ENCODE peak calls at places on chromosomes 6 and 20, in nine cellular contexts. One of them, this sample, is unnamed.

GRCh38 chr20:37346526-37347346 is 796 bp downstream of the SRC start:
- DNase-seq in T-cell: no peak
- DNase-seq in BJ: no peak
- DNase-seq in HT1080: no peak
- DNase-seq in hepatocyte: no peak
- DNase-seq in fibroblast of mammary gland: no peak
- DNase-seq in neural crest cell: no peak
- DNase-seq in C1 segment of cervical spinal cord: no peak
- DNase-seq in fibroblast of lung: no peak
- DNase-seq in this sample: no peak

GRCh38 chr20:48847498-48848205 is 19.9 kb upstream of the PREX1 start:
- DNase-seq in T-cell: no peak
- DNase-seq in BJ: no peak
- DNase-seq in HT1080: no peak
- DNase-seq in hepatocyte: no peak
- DNase-seq in fibroblast of mammary gland: peak
- DNase-seq in neural crest cell: no peak
- DNase-seq in C1 segment of cervical spinal cord: no peak
- DNase-seq in fibroblast of lung: no peak
- DNase-seq in this sample: no peak

GRCh38 chr6:88705601-88706000 is 257.8 kb downstream of the RNGTT start:
- DNase-seq in T-cell: no peak
- DNase-seq in BJ: no peak
- DNase-seq in HT1080: no peak
- DNase-seq in hepatocyte: no peak
- DNase-seq in fibroblast of mammary gland: no peak
- DNase-seq in neural crest cell: no peak
- DNase-seq in C1 segment of cervical spinal cord: no peak
- DNase-seq in fibroblast of lung: no peak
- DNase-seq in this sample: no peak

GRCh38 chr20:39581034-39581433 is 618.9 kb downstream of the DHX35 start:
- DNase-seq in T-cell: no peak
- DNase-seq in BJ: no peak
- DNase-seq in HT1080: no peak
- DNase-seq in hepatocyte: no peak
- DNase-seq in fibroblast of mammary gland: no peak
- DNase-seq in neural crest cell: no peak
- DNase-seq in C1 segment of cervical spinal cord: no peak
- DNase-seq in fibroblast of lung: no peak
- DNase-seq in this sample: no peak

GRCh38 chr6:14673201-14673600 is 555.6 kb downstream of the CD83 start:
- DNase-seq in T-cell: no peak
- DNase-seq in BJ: no peak
- DNase-seq in HT1080: peak
- DNase-seq in hepatocyte: no peak
- DNase-seq in fibroblast of mammary gland: peak
- DNase-seq in neural crest cell: no peak
- DNase-seq in C1 segment of cervical spinal cord: no peak
- DNase-seq in fibroblast of lung: no peak
- DNase-seq in this sample: no peak

GRCh38 chr6:169190970-169191369 is 62.7 kb downstream of the THBS2 start:
- DNase-seq in T-cell: no peak
- DNase-seq in BJ: no peak
- DNase-seq in HT1080: no peak
- DNase-seq in hepatocyte: no peak
- DNase-seq in fibroblast of mammary gland: no peak
- DNase-seq in neural crest cell: no peak
- DNase-seq in C1 segment of cervical spinal cord: no peak
- DNase-seq in fibroblast of lung: no peak
- DNase-seq in this sample: no peak

GRCh38 chr20:56411759-56412472 is at the start of gene CASS4:
- DNase-seq in T-cell: peak
- DNase-seq in BJ: no peak
- DNase-seq in HT1080: no peak
- DNase-seq in hepatocyte: peak
- DNase-seq in fibroblast of mammary gland: peak
- DNase-seq in neural crest cell: no peak
- DNase-seq in C1 segment of cervical spinal cord: no peak
- DNase-seq in fibroblast of lung: peak
- DNase-seq in this sample: no peak

GRCh38 chr20:22977047-22977785 is 57.9 kb upstream of the SSTR4 start:
- DNase-seq in T-cell: no peak
- DNase-seq in BJ: no peak
- DNase-seq in HT1080: no peak
- DNase-seq in hepatocyte: no peak
- DNase-seq in fibroblast of mammary gland: no peak
- DNase-seq in neural crest cell: no peak
- DNase-seq in C1 segment of cervical spinal cord: no peak
- DNase-seq in fibroblast of lung: no peak
- DNase-seq in this sample: no peak

GRCh38 chr6:137013738-137014602 is 30.8 kb downstream of the IL20RA start:
- DNase-seq in T-cell: no peak
- DNase-seq in BJ: no peak
- DNase-seq in HT1080: peak
- DNase-seq in hepatocyte: peak
- DNase-seq in fibroblast of mammary gland: peak
- DNase-seq in neural crest cell: no peak
- DNase-seq in C1 segment of cervical spinal cord: no peak
- DNase-seq in fibroblast of lung: peak
- DNase-seq in this sample: no peak

GRCh38 chr6:79385333-79385732 is 150.9 kb upstream of the HMGN3 start:
- DNase-seq in T-cell: no peak
- DNase-seq in BJ: no peak
- DNase-seq in HT1080: peak
- DNase-seq in hepatocyte: no peak
- DNase-seq in fibroblast of mammary gland: peak
- DNase-seq in neural crest cell: no peak
- DNase-seq in C1 segment of cervical spinal cord: no peak
- DNase-seq in fibroblast of lung: no peak
- DNase-seq in this sample: no peak

GRCh38 chr6:111583986-111584385 is 21.7 kb downstream of the TRAF3IP2 start:
- DNase-seq in T-cell: no peak
- DNase-seq in BJ: no peak
- DNase-seq in HT1080: no peak
- DNase-seq in hepatocyte: no peak
- DNase-seq in fibroblast of mammary gland: no peak
- DNase-seq in neural crest cell: no peak
- DNase-seq in C1 segment of cervical spinal cord: no peak
- DNase-seq in fibroblast of lung: no peak
- DNase-seq in this sample: no peak

GRCh38 chr6:113755449-113756289 is 101.5 kb upstream of the MARCKS start:
- DNase-seq in T-cell: no peak
- DNase-seq in BJ: no peak
- DNase-seq in HT1080: no peak
- DNase-seq in hepatocyte: no peak
- DNase-seq in fibroblast of mammary gland: no peak
- DNase-seq in neural crest cell: no peak
- DNase-seq in C1 segment of cervical spinal cord: no peak
- DNase-seq in fibroblast of lung: no peak
- DNase-seq in this sample: no peak

GRCh38 chr20:9103955-9104354 is 35.1 kb downstream of the PLCB4 start:
- DNase-seq in T-cell: no peak
- DNase-seq in BJ: no peak
- DNase-seq in HT1080: peak
- DNase-seq in hepatocyte: no peak
- DNase-seq in fibroblast of mammary gland: peak
- DNase-seq in neural crest cell: no peak
- DNase-seq in C1 segment of cervical spinal cord: no peak
- DNase-seq in fibroblast of lung: no peak
- DNase-seq in this sample: peak

GRCh38 chr6:117326396-117326795 is 61.0 kb downstream of the VGLL2 start:
- DNase-seq in T-cell: no peak
- DNase-seq in BJ: no peak
- DNase-seq in HT1080: peak
- DNase-seq in hepatocyte: no peak
- DNase-seq in fibroblast of mammary gland: peak
- DNase-seq in neural crest cell: no peak
- DNase-seq in C1 segment of cervical spinal cord: no peak
- DNase-seq in fibroblast of lung: no peak
- DNase-seq in this sample: no peak

GRCh38 chr20:32314768-32315167 is 37.3 kb downstream of the KIF3B start:
- DNase-seq in T-cell: no peak
- DNase-seq in BJ: no peak
- DNase-seq in HT1080: no peak
- DNase-seq in hepatocyte: no peak
- DNase-seq in fibroblast of mammary gland: no peak
- DNase-seq in neural crest cell: no peak
- DNase-seq in C1 segment of cervical spinal cord: no peak
- DNase-seq in fibroblast of lung: no peak
- DNase-seq in this sample: no peak

GRCh38 chr20:36339646-36340592 is 33.8 kb downstream of the DLGAP4 start:
- DNase-seq in T-cell: no peak
- DNase-seq in BJ: no peak
- DNase-seq in HT1080: peak
- DNase-seq in hepatocyte: no peak
- DNase-seq in fibroblast of mammary gland: no peak
- DNase-seq in neural crest cell: no peak
- DNase-seq in C1 segment of cervical spinal cord: no peak
- DNase-seq in fibroblast of lung: no peak
- DNase-seq in this sample: no peak

GRCh38 chr6:169291639-169292339 is 38.1 kb upstream of the THBS2 start:
- DNase-seq in T-cell: no peak
- DNase-seq in BJ: no peak
- DNase-seq in HT1080: no peak
- DNase-seq in hepatocyte: no peak
- DNase-seq in fibroblast of mammary gland: peak
- DNase-seq in neural crest cell: no peak
- DNase-seq in C1 segment of cervical spinal cord: no peak
- DNase-seq in fibroblast of lung: no peak
- DNase-seq in this sample: no peak

GRCh38 chr20:44776977-44777376 is 31.3 kb downstream of the KCNK15 start:
- DNase-seq in T-cell: no peak
- DNase-seq in BJ: no peak
- DNase-seq in HT1080: no peak
- DNase-seq in hepatocyte: peak
- DNase-seq in fibroblast of mammary gland: peak
- DNase-seq in neural crest cell: peak
- DNase-seq in C1 segment of cervical spinal cord: no peak
- DNase-seq in fibroblast of lung: peak
- DNase-seq in this sample: no peak

GRCh38 chr6:1719922-1720321 is 110.2 kb downstream of the FOXC1 start:
- DNase-seq in T-cell: no peak
- DNase-seq in BJ: no peak
- DNase-seq in HT1080: no peak
- DNase-seq in hepatocyte: no peak
- DNase-seq in fibroblast of mammary gland: no peak
- DNase-seq in neural crest cell: no peak
- DNase-seq in C1 segment of cervical spinal cord: no peak
- DNase-seq in fibroblast of lung: no peak
- DNase-seq in this sample: no peak

GRCh38 chr6:35724471-35724870 is 12.4 kb upstream of the ARMC12 start:
- DNase-seq in T-cell: no peak
- DNase-seq in BJ: no peak
- DNase-seq in HT1080: no peak
- DNase-seq in hepatocyte: no peak
- DNase-seq in fibroblast of mammary gland: no peak
- DNase-seq in neural crest cell: no peak
- DNase-seq in C1 segment of cervical spinal cord: no peak
- DNase-seq in fibroblast of lung: no peak
- DNase-seq in this sample: no peak

GRCh38 chr20:37526238-37526838 is 1.3 kb downstream of the BLCAP start:
- DNase-seq in T-cell: no peak
- DNase-seq in BJ: no peak
- DNase-seq in HT1080: peak
- DNase-seq in hepatocyte: peak
- DNase-seq in fibroblast of mammary gland: peak
- DNase-seq in neural crest cell: no peak
- DNase-seq in C1 segment of cervical spinal cord: no peak
- DNase-seq in fibroblast of lung: no peak
- DNase-seq in this sample: no peak

GRCh38 chr20:400451-401275 is 7.4 kb upstream of the RBCK1 start:
- DNase-seq in T-cell: no peak
- DNase-seq in BJ: no peak
- DNase-seq in HT1080: no peak
- DNase-seq in hepatocyte: no peak
- DNase-seq in fibroblast of mammary gland: no peak
- DNase-seq in neural crest cell: no peak
- DNase-seq in C1 segment of cervical spinal cord: no peak
- DNase-seq in fibroblast of lung: no peak
- DNase-seq in this sample: no peak

GRCh38 chr6:20572940-20573339 is 38.7 kb downstream of the CDKAL1 start:
- DNase-seq in T-cell: no peak
- DNase-seq in BJ: peak
- DNase-seq in HT1080: peak
- DNase-seq in hepatocyte: peak
- DNase-seq in fibroblast of mammary gland: peak
- DNase-seq in neural crest cell: no peak
- DNase-seq in C1 segment of cervical spinal cord: no peak
- DNase-seq in fibroblast of lung: peak
- DNase-seq in this sample: no peak

GRCh38 chr6:43489277-43490072 is 12.1 kb downstream of the TJAP1 start:
- DNase-seq in T-cell: no peak
- DNase-seq in BJ: no peak
- DNase-seq in HT1080: no peak
- DNase-seq in hepatocyte: no peak
- DNase-seq in fibroblast of mammary gland: no peak
- DNase-seq in neural crest cell: no peak
- DNase-seq in C1 segment of cervical spinal cord: no peak
- DNase-seq in fibroblast of lung: no peak
- DNase-seq in this sample: no peak

This sample was measured in H54.